ENCODE peak calls at places on chromosomes 7 and 10, in eight cellular contexts. One of them, this sample, is unnamed.
A peak's percentile ranks its signal among the peaks of the same experiment; 100 is the strongest.

GRCh38 chr10:76010703-76011102 is 579.3 kb downstream of the LRMDA start:
- DNase-seq in ascending aorta: no peak
- DNase-seq in PC-9: no peak
- DNase-seq in activated CD4-positive, alpha-beta T cell treated with anti-CD3 and anti-CD28 coated beads, Interleukin-2, amount 10 ng/mL, durations not matched to agents 7 days and 5 days: no peak
- DNase-seq in body of pancreas: no peak
- DNase-seq in activated naive CD8-positive, alpha-beta T cell treated with anti-CD3 and anti-CD28 coated beads for 36 hours: no peak
- DNase-seq in NCI-H146: no peak
- DNase-seq in NCI-H1417: no peak
- DNase-seq in this sample: no peak

GRCh38 chr7:130071701-130072622 is 1.6 kb downstream of the KLHDC10 start:
- DNase-seq in NCI-H1417: peak; percentile 78
- DNase-seq in body of pancreas: peak; percentile 63
- DNase-seq in NCI-H146: peak; percentile 74
- DNase-seq in activated naive CD8-positive, alpha-beta T cell treated with anti-CD3 and anti-CD28 coated beads for 36 hours: peak; percentile 61
- DNase-seq in ascending aorta: peak; percentile 76
- DNase-seq in PC-9: peak; percentile 85
- DNase-seq in activated CD4-positive, alpha-beta T cell treated with anti-CD3 and anti-CD28 coated beads, Interleukin-2, amount 10 ng/mL, durations not matched to agents 7 days and 5 days: peak; percentile 68
- DNase-seq in this sample: peak; percentile 62

GRCh38 chr7:32891046-32891799 is at the start of gene KBTBD2:
- DNase-seq in activated CD4-positive, alpha-beta T cell treated with anti-CD3 and anti-CD28 coated beads, Interleukin-2, amount 10 ng/mL, durations not matched to agents 7 days and 5 days: peak; percentile 81
- DNase-seq in PC-9: peak; percentile 78
- DNase-seq in NCI-H1417: peak; percentile 95
- DNase-seq in ascending aorta: peak; percentile 66
- DNase-seq in activated naive CD8-positive, alpha-beta T cell treated with anti-CD3 and anti-CD28 coated beads for 36 hours: peak; percentile 84
- DNase-seq in body of pancreas: peak; percentile 81
- DNase-seq in NCI-H146: peak; percentile 90
- DNase-seq in this sample: peak; percentile 78

GRCh38 chr7:112421666-112422486 is 28.4 kb upstream of the IFRD1 start:
- DNase-seq in activated naive CD8-positive, alpha-beta T cell treated with anti-CD3 and anti-CD28 coated beads for 36 hours: no peak
- DNase-seq in body of pancreas: no peak
- DNase-seq in activated CD4-positive, alpha-beta T cell treated with anti-CD3 and anti-CD28 coated beads, Interleukin-2, amount 10 ng/mL, durations not matched to agents 7 days and 5 days: peak; percentile 19
- DNase-seq in ascending aorta: no peak
- DNase-seq in NCI-H1417: no peak
- DNase-seq in PC-9: no peak
- DNase-seq in NCI-H146: no peak
- DNase-seq in this sample: no peak

GRCh38 chr7:151676759-151677158 is 157.1 kb upstream of the RHEB start:
- DNase-seq in NCI-H1417: no peak
- DNase-seq in ascending aorta: no peak
- DNase-seq in NCI-H146: no peak
- DNase-seq in activated CD4-positive, alpha-beta T cell treated with anti-CD3 and anti-CD28 coated beads, Interleukin-2, amount 10 ng/mL, durations not matched to agents 7 days and 5 days: no peak
- DNase-seq in activated naive CD8-positive, alpha-beta T cell treated with anti-CD3 and anti-CD28 coated beads for 36 hours: no peak
- DNase-seq in PC-9: peak; percentile 82
- DNase-seq in body of pancreas: no peak
- DNase-seq in this sample: no peak

GRCh38 chr10:79193694-79194382 is 125.1 kb downstream of the ZMIZ1 start:
- DNase-seq in ascending aorta: no peak
- DNase-seq in activated naive CD8-positive, alpha-beta T cell treated with anti-CD3 and anti-CD28 coated beads for 36 hours: no peak
- DNase-seq in NCI-H146: no peak
- DNase-seq in activated CD4-positive, alpha-beta T cell treated with anti-CD3 and anti-CD28 coated beads, Interleukin-2, amount 10 ng/mL, durations not matched to agents 7 days and 5 days: no peak
- DNase-seq in PC-9: no peak
- DNase-seq in body of pancreas: no peak
- DNase-seq in NCI-H1417: no peak
- DNase-seq in this sample: no peak

GRCh38 chr7:132494474-132494873 is 81.8 kb downstream of the PLXNA4 start:
- DNase-seq in NCI-H146: no peak
- DNase-seq in body of pancreas: no peak
- DNase-seq in NCI-H1417: no peak
- DNase-seq in activated naive CD8-positive, alpha-beta T cell treated with anti-CD3 and anti-CD28 coated beads for 36 hours: no peak
- DNase-seq in PC-9: no peak
- DNase-seq in ascending aorta: no peak
- DNase-seq in activated CD4-positive, alpha-beta T cell treated with anti-CD3 and anti-CD28 coated beads, Interleukin-2, amount 10 ng/mL, durations not matched to agents 7 days and 5 days: no peak
- DNase-seq in this sample: no peak

GRCh38 chr7:163971-164881 is 28.1 kb upstream of the FAM20C start:
- DNase-seq in ascending aorta: no peak
- DNase-seq in activated naive CD8-positive, alpha-beta T cell treated with anti-CD3 and anti-CD28 coated beads for 36 hours: no peak
- DNase-seq in NCI-H146: no peak
- DNase-seq in PC-9: no peak
- DNase-seq in activated CD4-positive, alpha-beta T cell treated with anti-CD3 and anti-CD28 coated beads, Interleukin-2, amount 10 ng/mL, durations not matched to agents 7 days and 5 days: no peak
- DNase-seq in body of pancreas: no peak
- DNase-seq in NCI-H1417: no peak
- DNase-seq in this sample: peak; percentile 17

GRCh38 chr10:12943425-12943824 is 58.1 kb downstream of the CCDC3 start:
- DNase-seq in body of pancreas: no peak
- DNase-seq in ascending aorta: no peak
- DNase-seq in activated naive CD8-positive, alpha-beta T cell treated with anti-CD3 and anti-CD28 coated beads for 36 hours: no peak
- DNase-seq in NCI-H1417: no peak
- DNase-seq in activated CD4-positive, alpha-beta T cell treated with anti-CD3 and anti-CD28 coated beads, Interleukin-2, amount 10 ng/mL, durations not matched to agents 7 days and 5 days: no peak
- DNase-seq in PC-9: no peak
- DNase-seq in NCI-H146: peak; percentile 16
- DNase-seq in this sample: no peak

GRCh38 chr7:43384585-43385308 is 198.2 kb upstream of the STK17A start:
- DNase-seq in body of pancreas: no peak
- DNase-seq in ascending aorta: no peak
- DNase-seq in PC-9: no peak
- DNase-seq in NCI-H146: no peak
- DNase-seq in activated naive CD8-positive, alpha-beta T cell treated with anti-CD3 and anti-CD28 coated beads for 36 hours: no peak
- DNase-seq in NCI-H1417: no peak
- DNase-seq in activated CD4-positive, alpha-beta T cell treated with anti-CD3 and anti-CD28 coated beads, Interleukin-2, amount 10 ng/mL, durations not matched to agents 7 days and 5 days: no peak
- DNase-seq in this sample: no peak

GRCh38 chr10:3774814-3775670 is 10.0 kb downstream of the KLF6 start:
- DNase-seq in NCI-H1417: no peak
- DNase-seq in PC-9: no peak
- DNase-seq in ascending aorta: peak; percentile 87
- DNase-seq in body of pancreas: no peak
- DNase-seq in NCI-H146: no peak
- DNase-seq in activated CD4-positive, alpha-beta T cell treated with anti-CD3 and anti-CD28 coated beads, Interleukin-2, amount 10 ng/mL, durations not matched to agents 7 days and 5 days: no peak
- DNase-seq in activated naive CD8-positive, alpha-beta T cell treated with anti-CD3 and anti-CD28 coated beads for 36 hours: no peak
- DNase-seq in this sample: no peak

GRCh38 chr7:80548790-80549530 is 37.1 kb upstream of the GNAT3 start:
- DNase-seq in ascending aorta: no peak
- DNase-seq in NCI-H146: no peak
- DNase-seq in activated naive CD8-positive, alpha-beta T cell treated with anti-CD3 and anti-CD28 coated beads for 36 hours: no peak
- DNase-seq in body of pancreas: no peak
- DNase-seq in NCI-H1417: no peak
- DNase-seq in activated CD4-positive, alpha-beta T cell treated with anti-CD3 and anti-CD28 coated beads, Interleukin-2, amount 10 ng/mL, durations not matched to agents 7 days and 5 days: no peak
- DNase-seq in PC-9: no peak
- DNase-seq in this sample: no peak

GRCh38 chr10:23069019-23069665 is 26.2 kb upstream of the MSRB2 start:
- DNase-seq in activated naive CD8-positive, alpha-beta T cell treated with anti-CD3 and anti-CD28 coated beads for 36 hours: no peak
- DNase-seq in NCI-H146: no peak
- DNase-seq in ascending aorta: no peak
- DNase-seq in body of pancreas: no peak
- DNase-seq in NCI-H1417: no peak
- DNase-seq in activated CD4-positive, alpha-beta T cell treated with anti-CD3 and anti-CD28 coated beads, Interleukin-2, amount 10 ng/mL, durations not matched to agents 7 days and 5 days: no peak
- DNase-seq in PC-9: no peak
- DNase-seq in this sample: no peak

GRCh38 chr7:7843240-7843639 is 124.8 kb upstream of the RPA3 start:
- DNase-seq in NCI-H146: no peak
- DNase-seq in ascending aorta: no peak
- DNase-seq in activated naive CD8-positive, alpha-beta T cell treated with anti-CD3 and anti-CD28 coated beads for 36 hours: no peak
- DNase-seq in PC-9: no peak
- DNase-seq in activated CD4-positive, alpha-beta T cell treated with anti-CD3 and anti-CD28 coated beads, Interleukin-2, amount 10 ng/mL, durations not matched to agents 7 days and 5 days: no peak
- DNase-seq in NCI-H1417: no peak
- DNase-seq in body of pancreas: no peak
- DNase-seq in this sample: no peak

GRCh38 chr7:106717997-106718871 is 57.3 kb upstream of the CCDC71L start:
- DNase-seq in body of pancreas: no peak
- DNase-seq in NCI-H146: peak; percentile 63
- DNase-seq in NCI-H1417: peak; percentile 48
- DNase-seq in activated naive CD8-positive, alpha-beta T cell treated with anti-CD3 and anti-CD28 coated beads for 36 hours: peak; percentile 78
- DNase-seq in PC-9: peak; percentile 94
- DNase-seq in activated CD4-positive, alpha-beta T cell treated with anti-CD3 and anti-CD28 coated beads, Interleukin-2, amount 10 ng/mL, durations not matched to agents 7 days and 5 days: peak; percentile 57
- DNase-seq in ascending aorta: no peak
- DNase-seq in this sample: peak; percentile 21

GRCh38 chr10:92567952-92568600 is 5.8 kb downstream of the IDE start:
- DNase-seq in activated CD4-positive, alpha-beta T cell treated with anti-CD3 and anti-CD28 coated beads, Interleukin-2, amount 10 ng/mL, durations not matched to agents 7 days and 5 days: no peak
- DNase-seq in NCI-H146: no peak
- DNase-seq in NCI-H1417: no peak
- DNase-seq in activated naive CD8-positive, alpha-beta T cell treated with anti-CD3 and anti-CD28 coated beads for 36 hours: no peak
- DNase-seq in body of pancreas: no peak
- DNase-seq in ascending aorta: no peak
- DNase-seq in PC-9: peak; percentile 79
- DNase-seq in this sample: no peak

GRCh38 chr7:1044189-1045037 is at the start of gene GPR146:
- DNase-seq in NCI-H146: peak; percentile 92
- DNase-seq in NCI-H1417: peak; percentile 95
- DNase-seq in ascending aorta: peak; percentile 99
- DNase-seq in activated naive CD8-positive, alpha-beta T cell treated with anti-CD3 and anti-CD28 coated beads for 36 hours: peak; percentile 94
- DNase-seq in activated CD4-positive, alpha-beta T cell treated with anti-CD3 and anti-CD28 coated beads, Interleukin-2, amount 10 ng/mL, durations not matched to agents 7 days and 5 days: peak; percentile 90
- DNase-seq in body of pancreas: peak; percentile 99
- DNase-seq in PC-9: peak; percentile 94
- DNase-seq in this sample: peak; percentile 98

GRCh38 chr7:44065431-44066110 is at the start of gene PGAM2:
- DNase-seq in activated naive CD8-positive, alpha-beta T cell treated with anti-CD3 and anti-CD28 coated beads for 36 hours: no peak
- DNase-seq in NCI-H146: peak; percentile 87
- DNase-seq in ascending aorta: peak; percentile 75
- DNase-seq in NCI-H1417: peak; percentile 77
- DNase-seq in PC-9: no peak
- DNase-seq in activated CD4-positive, alpha-beta T cell treated with anti-CD3 and anti-CD28 coated beads, Interleukin-2, amount 10 ng/mL, durations not matched to agents 7 days and 5 days: no peak
- DNase-seq in body of pancreas: peak; percentile 42
- DNase-seq in this sample: no peak

GRCh38 chr7:94060772-94061171 is 56.6 kb upstream of the BET1 start:
- DNase-seq in NCI-H1417: no peak
- DNase-seq in activated naive CD8-positive, alpha-beta T cell treated with anti-CD3 and anti-CD28 coated beads for 36 hours: peak; percentile 1
- DNase-seq in body of pancreas: no peak
- DNase-seq in PC-9: no peak
- DNase-seq in activated CD4-positive, alpha-beta T cell treated with anti-CD3 and anti-CD28 coated beads, Interleukin-2, amount 10 ng/mL, durations not matched to agents 7 days and 5 days: no peak
- DNase-seq in NCI-H146: no peak
- DNase-seq in ascending aorta: no peak
- DNase-seq in this sample: no peak

GRCh38 chr10:102433619-102434046 is 1.3 kb upstream of the CUEDC2 start:
- DNase-seq in activated naive CD8-positive, alpha-beta T cell treated with anti-CD3 and anti-CD28 coated beads for 36 hours: no peak
- DNase-seq in PC-9: no peak
- DNase-seq in ascending aorta: no peak
- DNase-seq in activated CD4-positive, alpha-beta T cell treated with anti-CD3 and anti-CD28 coated beads, Interleukin-2, amount 10 ng/mL, durations not matched to agents 7 days and 5 days: no peak
- DNase-seq in NCI-H1417: no peak
- DNase-seq in body of pancreas: no peak
- DNase-seq in NCI-H146: no peak
- DNase-seq in this sample: no peak

GRCh38 chr7:128940494-128941322 is 3.0 kb downstream of the IRF5 start:
- DNase-seq in ascending aorta: peak; percentile 78
- DNase-seq in activated CD4-positive, alpha-beta T cell treated with anti-CD3 and anti-CD28 coated beads, Interleukin-2, amount 10 ng/mL, durations not matched to agents 7 days and 5 days: peak; percentile 30
- DNase-seq in body of pancreas: no peak
- DNase-seq in NCI-H146: no peak
- DNase-seq in PC-9: no peak
- DNase-seq in NCI-H1417: no peak
- DNase-seq in activated naive CD8-positive, alpha-beta T cell treated with anti-CD3 and anti-CD28 coated beads for 36 hours: no peak
- DNase-seq in this sample: peak; percentile 54

GRCh38 chr7:49037348-49038210 is 113.2 kb downstream of the CDC14C start:
- DNase-seq in body of pancreas: no peak
- DNase-seq in activated naive CD8-positive, alpha-beta T cell treated with anti-CD3 and anti-CD28 coated beads for 36 hours: no peak
- DNase-seq in NCI-H146: no peak
- DNase-seq in NCI-H1417: no peak
- DNase-seq in ascending aorta: no peak
- DNase-seq in activated CD4-positive, alpha-beta T cell treated with anti-CD3 and anti-CD28 coated beads, Interleukin-2, amount 10 ng/mL, durations not matched to agents 7 days and 5 days: no peak
- DNase-seq in PC-9: no peak
- DNase-seq in this sample: no peak

GRCh38 chr10:73096041-73096451 is 620 bp downstream of the P4HA1 start:
- DNase-seq in body of pancreas: peak; percentile 76
- DNase-seq in activated CD4-positive, alpha-beta T cell treated with anti-CD3 and anti-CD28 coated beads, Interleukin-2, amount 10 ng/mL, durations not matched to agents 7 days and 5 days: peak; percentile 80
- DNase-seq in activated naive CD8-positive, alpha-beta T cell treated with anti-CD3 and anti-CD28 coated beads for 36 hours: peak; percentile 81
- DNase-seq in ascending aorta: peak; percentile 81
- DNase-seq in NCI-H1417: peak; percentile 59
- DNase-seq in PC-9: peak; percentile 71
- DNase-seq in NCI-H146: peak; percentile 69
- DNase-seq in this sample: peak; percentile 67

GRCh38 chr7:4084271-4084670 is 597.8 kb upstream of the FOXK1 start:
- DNase-seq in ascending aorta: no peak
- DNase-seq in activated naive CD8-positive, alpha-beta T cell treated with anti-CD3 and anti-CD28 coated beads for 36 hours: no peak
- DNase-seq in NCI-H1417: no peak
- DNase-seq in PC-9: no peak
- DNase-seq in NCI-H146: no peak
- DNase-seq in activated CD4-positive, alpha-beta T cell treated with anti-CD3 and anti-CD28 coated beads, Interleukin-2, amount 10 ng/mL, durations not matched to agents 7 days and 5 days: no peak
- DNase-seq in body of pancreas: no peak
- DNase-seq in this sample: no peak

GRCh38 chr7:73623798-73624668 is at the start of gene MLXIPL:
- DNase-seq in NCI-H1417: peak; percentile 85
- DNase-seq in activated CD4-positive, alpha-beta T cell treated with anti-CD3 and anti-CD28 coated beads, Interleukin-2, amount 10 ng/mL, durations not matched to agents 7 days and 5 days: peak; percentile 62
- DNase-seq in NCI-H146: peak; percentile 94
- DNase-seq in ascending aorta: peak; percentile 76
- DNase-seq in body of pancreas: peak; percentile 99
- DNase-seq in PC-9: peak; percentile 70
- DNase-seq in activated naive CD8-positive, alpha-beta T cell treated with anti-CD3 and anti-CD28 coated beads for 36 hours: peak; percentile 69
- DNase-seq in this sample: peak; percentile 95

GRCh38 chr7:139995034-139995915 is 67.5 kb downstream of the PARP12 start:
- DNase-seq in activated CD4-positive, alpha-beta T cell treated with anti-CD3 and anti-CD28 coated beads, Interleukin-2, amount 10 ng/mL, durations not matched to agents 7 days and 5 days: no peak
- DNase-seq in activated naive CD8-positive, alpha-beta T cell treated with anti-CD3 and anti-CD28 coated beads for 36 hours: no peak
- DNase-seq in NCI-H146: no peak
- DNase-seq in ascending aorta: no peak
- DNase-seq in PC-9: no peak
- DNase-seq in NCI-H1417: no peak
- DNase-seq in body of pancreas: peak; percentile 66
- DNase-seq in this sample: no peak

GRCh38 chr7:128351296-128352123 is 7.8 kb upstream of the RBM28 start:
- DNase-seq in body of pancreas: no peak
- DNase-seq in activated CD4-positive, alpha-beta T cell treated with anti-CD3 and anti-CD28 coated beads, Interleukin-2, amount 10 ng/mL, durations not matched to agents 7 days and 5 days: no peak
- DNase-seq in NCI-H146: peak; percentile 44
- DNase-seq in PC-9: no peak
- DNase-seq in NCI-H1417: no peak
- DNase-seq in ascending aorta: no peak
- DNase-seq in activated naive CD8-positive, alpha-beta T cell treated with anti-CD3 and anti-CD28 coated beads for 36 hours: peak; percentile 31
- DNase-seq in this sample: no peak

This sample was measured in colonic mucosa.